ENCODE peak calls at places on chromosome 20, in nine cellular contexts. Y is stomach, C is breast epithelium, H is esophagus muscularis mucosa, S is GM23338, J is HepG2, M is Panc1, D is sigmoid colon, N is GM12891. F is an unnamed sample.

GRCh38 chr20:24677626-24678328 is 208.3 kb downstream of the SYNDIG1 start:
- DNase-seq in Y (no peak), C (peak; percentile 7), H (no peak), S (peak; percentile 3), J (no peak), M (no peak), D (peak; percentile 27), N (no peak), F (peak; percentile 27)

GRCh38 chr20:60137657-60138245 is 179.5 kb downstream of the CDH26 start:
- DNase-seq in Y (no peak), C (no peak), H (peak; percentile 64), S (peak; percentile 44), J (no peak), M (no peak), D (no peak), N (peak; percentile 19), F (no peak)

GRCh38 chr20:2509468-2509781 is 710 bp upstream of the ZNF343 start:
- DNase-seq in Y (no peak), C (no peak), H (no peak), S (peak; percentile 32), J (no peak), M (no peak), D (no peak), N (no peak), F (no peak)

GRCh38 chr20:36532822-36533221 is 8.5 kb upstream of the MYL9 start:
- DNase-seq in Y (no peak), C (no peak), H (no peak), S (no peak), J (no peak), M (no peak), D (no peak), N (no peak), F (no peak)

GRCh38 chr20:45088247-45088646 is 12.7 kb downstream of the KCNS1 start:
- DNase-seq in Y (no peak), C (no peak), H (no peak), S (peak; percentile 19), J (no peak), M (no peak), D (no peak), N (no peak), F (no peak)

GRCh38 chr20:10523438-10523837 is 88.3 kb downstream of the SLX4IP start:
- DNase-seq in Y (no peak), C (no peak), H (no peak), S (no peak), J (no peak), M (no peak), D (peak; percentile 81), N (no peak), F (no peak)

GRCh38 chr20:60254901-60255411 is 296.7 kb downstream of the CDH26 start:
- DNase-seq in Y (no peak), C (no peak), H (no peak), S (no peak), J (no peak), M (no peak), D (no peak), N (no peak), F (no peak)

GRCh38 chr20:25543068-25543467 is 42.3 kb downstream of the NINL start:
- DNase-seq in Y (no peak), C (no peak), H (no peak), S (no peak), J (peak; percentile 33), M (no peak), D (no peak), N (no peak), F (no peak)

GRCh38 chr20:9439806-9440205 is 74.6 kb upstream of the LAMP5 start:
- DNase-seq in Y (no peak), C (no peak), H (no peak), S (no peak), J (no peak), M (no peak), D (no peak), N (no peak), F (no peak)

GRCh38 chr20:9444921-9445320 is 69.5 kb upstream of the LAMP5 start:
- DNase-seq in Y (no peak), C (no peak), H (no peak), S (no peak), J (no peak), M (no peak), D (no peak), N (no peak), F (no peak)

GRCh38 chr20:9442858-9443257 is 71.5 kb upstream of the LAMP5 start:
- DNase-seq in Y (peak; percentile 43), C (no peak), H (no peak), S (no peak), J (peak; percentile 39), M (no peak), D (no peak), N (peak; percentile 5), F (no peak)

GRCh38 chr20:9440891-9441290 is 73.5 kb upstream of the LAMP5 start:
- DNase-seq in Y (no peak), C (no peak), H (no peak), S (no peak), J (no peak), M (no peak), D (no peak), N (no peak), F (no peak)

DNA sequence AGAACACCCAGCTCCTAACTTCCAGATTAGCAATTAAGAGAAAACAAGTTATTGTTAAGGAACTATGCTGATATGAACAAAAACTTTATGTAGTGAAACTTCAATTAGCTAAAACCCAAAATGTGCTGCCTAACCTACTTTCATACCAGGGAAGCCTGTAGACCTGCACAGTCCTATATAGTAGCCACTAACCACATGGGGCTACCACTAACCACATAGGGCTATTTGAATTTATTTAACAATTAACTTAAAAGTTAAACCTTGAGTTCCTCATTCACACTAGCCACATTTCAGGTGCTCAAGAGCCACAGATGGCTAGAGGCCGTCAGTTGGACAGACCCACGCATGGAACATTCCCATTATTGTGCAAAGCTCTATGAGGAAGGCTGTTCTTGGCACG is 72.4 kb upstream of the LAMP5 start:
- DNase-seq in Y (no peak), C (no peak), H (no peak), S (no peak), J (no peak), M (no peak), D (no peak), N (no peak), F (no peak)
- TF ChIP-seq POLR2AphosphoS5 in Y (no peak), C (no peak), H (no peak), S (no peak), J (no peak), M (no peak), D (no peak), N (no peak), F (no peak)

GRCh38 chr20:23289724-23290395 is 60.7 kb upstream of the NXT1 start:
- DNase-seq in Y (no peak), C (no peak), H (no peak), S (no peak), J (no peak), M (no peak), D (peak; percentile 8), N (no peak), F (no peak)

GRCh38 chr20:23286346-23286745 is 64.2 kb upstream of the NXT1 start:
- DNase-seq in Y (peak; percentile 10), C (no peak), H (no peak), S (no peak), J (no peak), M (no peak), D (peak; percentile 44), N (no peak), F (no peak)

GRCh38 chr20:23289249-23289648 is 61.3 kb upstream of the NXT1 start:
- DNase-seq in Y (no peak), C (no peak), H (no peak), S (no peak), J (no peak), M (no peak), D (peak; percentile 5), N (no peak), F (no peak)

GRCh38 chr20:23285536-23285935 is 65.1 kb upstream of the NXT1 start:
- DNase-seq in Y (no peak), C (no peak), H (no peak), S (no peak), J (no peak), M (no peak), D (no peak), N (no peak), F (peak; percentile 31)

DNA sequence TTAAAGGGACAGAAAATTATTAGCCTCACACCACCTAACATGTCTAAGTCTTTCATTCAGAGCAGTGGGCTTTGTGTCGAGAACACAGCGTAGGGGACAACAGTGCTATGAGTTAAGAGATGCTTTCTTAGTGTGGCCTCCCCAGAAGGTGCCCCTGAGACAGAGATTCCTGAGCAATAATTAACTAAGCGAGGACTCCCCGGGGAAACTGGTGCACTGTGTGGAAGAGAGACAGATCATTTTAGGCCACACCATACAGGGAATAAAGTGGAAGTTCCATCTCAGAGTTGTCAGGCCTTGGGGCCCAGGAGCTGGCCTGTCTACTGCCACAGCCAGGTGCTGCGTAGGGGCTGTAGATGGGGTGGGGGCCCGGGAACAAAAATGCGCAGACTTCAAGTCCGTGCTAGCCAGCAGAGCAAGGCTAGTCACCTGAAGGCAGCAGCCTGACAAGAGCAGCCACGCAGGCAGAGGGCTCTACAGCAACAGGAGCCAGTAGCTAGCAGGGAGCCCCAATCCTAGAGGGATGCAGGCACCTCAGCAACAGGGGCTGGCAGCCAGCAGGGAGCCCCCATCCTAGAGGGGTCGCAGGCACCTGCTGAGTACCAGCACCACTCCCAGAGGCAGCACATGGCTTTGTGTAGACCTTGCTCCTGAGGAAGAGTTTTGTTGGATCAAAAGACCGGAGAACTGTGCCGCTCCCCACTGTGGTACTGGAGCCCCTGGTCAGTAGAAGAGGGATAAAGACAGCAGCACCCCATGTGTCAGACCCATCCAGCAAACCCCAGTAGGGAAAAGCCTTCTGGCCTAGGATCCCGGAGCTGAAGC is 63.0 kb upstream of the NXT1 start:
- DNase-seq in Y (no peak), C (no peak), H (no peak), S (no peak), J (no peak), M (no peak), D (peak; percentile 35), N (no peak), F (no peak)
- TF ChIP-seq POLR2AphosphoS5 in Y (no peak), C (no peak), H (no peak), S (no peak), J (no peak), M (no peak), D (no peak), N (no peak), F (no peak)

DNA sequence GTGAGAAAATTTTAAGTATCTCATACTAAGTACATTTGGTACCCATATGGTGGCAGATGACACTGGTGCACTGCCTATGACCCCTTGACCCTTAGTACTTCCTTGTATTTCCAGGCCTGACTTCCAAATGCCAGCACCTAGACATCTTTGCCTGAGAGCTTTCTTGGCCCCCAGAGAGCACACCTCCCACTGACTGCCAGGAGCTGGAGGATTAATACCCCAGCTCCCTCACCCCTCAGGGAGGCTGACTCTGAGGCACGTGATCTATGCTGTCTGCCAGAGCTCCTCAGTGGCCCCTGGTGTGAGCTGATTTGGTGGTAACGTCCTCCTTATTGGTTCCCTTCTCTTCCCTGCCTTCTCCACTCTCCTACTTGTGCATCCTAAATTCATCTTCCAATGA is 38.0 kb downstream of the BFSP1 start:
- DNase-seq in Y (no peak), C (no peak), H (no peak), S (no peak), J (no peak), M (no peak), D (peak; percentile 19), N (no peak), F (peak; percentile 20)
- TF ChIP-seq POLR2AphosphoS5 in Y (no peak), C (no peak), H (no peak), S (no peak), J (no peak), M (no peak), D (no peak), N (no peak), F (no peak)

GRCh38 chr20:50844430-50845100 is 49.7 kb downstream of the BCAS4 start:
- DNase-seq in Y (peak; percentile 36), C (no peak), H (no peak), S (no peak), J (peak; percentile 25), M (no peak), D (no peak), N (peak; percentile 89), F (no peak)

GRCh38 chr20:50845566-50846211 is 50.8 kb downstream of the BCAS4 start:
- DNase-seq in Y (no peak), C (peak; percentile 59), H (no peak), S (no peak), J (no peak), M (no peak), D (no peak), N (no peak), F (no peak)

GRCh38 chr20:50842821-50843220 is 48.0 kb downstream of the BCAS4 start:
- DNase-seq in Y (no peak), C (no peak), H (no peak), S (no peak), J (no peak), M (no peak), D (no peak), N (no peak), F (no peak)

GRCh38 chr20:50838707-50839385 is 44.0 kb downstream of the BCAS4 start:
- DNase-seq in Y (no peak), C (no peak), H (no peak), S (no peak), J (no peak), M (no peak), D (no peak), N (no peak), F (no peak)

GRCh38 chr20:50843331-50844276 is 48.7 kb downstream of the BCAS4 start:
- DNase-seq in Y (peak; percentile 52), C (no peak), H (no peak), S (no peak), J (no peak), M (no peak), D (no peak), N (no peak), F (no peak)
- TF ChIP-seq POLR2AphosphoS5 in Y (no peak), C (peak; percentile 65), H (no peak), S (no peak), J (no peak), M (no peak), D (no peak), N (no peak), F (no peak)